ENCODE peak calls at places on chromosomes 7 and 10, in ten cellular contexts. One of them, this sample, is unnamed.

GRCh38 chr10:59968705-59969104 is 62.3 kb upstream of the CCDC6 start:
- DNase-seq in NCI-H1092 treated with DMSO at 0.1 percent for 48 hours: peak; percentile 22
- DNase-seq in cardiac fibroblast: no peak
- DNase-seq in body of pancreas: peak; percentile 29
- DNase-seq in erythroblast: no peak
- DNase-seq in small intestine: peak; percentile 14
- DNase-seq in NCI-H1417: peak; percentile 20
- DNase-seq in choroid plexus epithelial cell: no peak
- DNase-seq in HS-27A: no peak
- DNase-seq in M059J: no peak
- DNase-seq in this sample: no peak

GRCh38 chr10:28177944-28178637 is 124.8 kb downstream of the MPP7 start:
- DNase-seq in small intestine: peak; percentile 37
- DNase-seq in erythroblast: peak; percentile 16
- DNase-seq in cardiac fibroblast: peak; percentile 19
- DNase-seq in body of pancreas: no peak
- DNase-seq in M059J: peak; percentile 39
- DNase-seq in choroid plexus epithelial cell: peak; percentile 25
- DNase-seq in NCI-H1417: no peak
- DNase-seq in NCI-H1092 treated with DMSO at 0.1 percent for 48 hours: no peak
- DNase-seq in HS-27A: no peak
- DNase-seq in this sample: no peak

GRCh38 chr7:149558149-149558861 is 60.7 kb upstream of the ZNF746 start:
- DNase-seq in cardiac fibroblast: peak; percentile 55
- DNase-seq in small intestine: no peak
- DNase-seq in M059J: peak; percentile 94
- DNase-seq in erythroblast: no peak
- DNase-seq in NCI-H1417: no peak
- DNase-seq in NCI-H1092 treated with DMSO at 0.1 percent for 48 hours: no peak
- DNase-seq in HS-27A: no peak
- DNase-seq in choroid plexus epithelial cell: no peak
- DNase-seq in body of pancreas: no peak
- DNase-seq in this sample: no peak

GRCh38 chr7:3650844-3651243 is 349.8 kb downstream of the SDK1 start:
- DNase-seq in M059J: no peak
- DNase-seq in body of pancreas: no peak
- DNase-seq in HS-27A: no peak
- DNase-seq in erythroblast: no peak
- DNase-seq in NCI-H1092 treated with DMSO at 0.1 percent for 48 hours: no peak
- DNase-seq in cardiac fibroblast: peak; percentile 54
- DNase-seq in small intestine: no peak
- DNase-seq in choroid plexus epithelial cell: peak; percentile 6
- DNase-seq in NCI-H1417: no peak
- DNase-seq in this sample: no peak

GRCh38 chr7:74495112-74495880 is 41.6 kb downstream of the GTF2IRD1 start:
- DNase-seq in NCI-H1417: no peak
- DNase-seq in NCI-H1092 treated with DMSO at 0.1 percent for 48 hours: no peak
- DNase-seq in small intestine: no peak
- DNase-seq in body of pancreas: no peak
- DNase-seq in cardiac fibroblast: no peak
- DNase-seq in M059J: no peak
- DNase-seq in HS-27A: no peak
- DNase-seq in erythroblast: no peak
- DNase-seq in choroid plexus epithelial cell: no peak
- DNase-seq in this sample: no peak

GRCh38 chr7:155739538-155740140 is 72.6 kb downstream of the SHH start:
- DNase-seq in choroid plexus epithelial cell: no peak
- DNase-seq in NCI-H1092 treated with DMSO at 0.1 percent for 48 hours: no peak
- DNase-seq in body of pancreas: no peak
- DNase-seq in small intestine: no peak
- DNase-seq in HS-27A: no peak
- DNase-seq in M059J: no peak
- DNase-seq in NCI-H1417: no peak
- DNase-seq in erythroblast: no peak
- DNase-seq in cardiac fibroblast: no peak
- DNase-seq in this sample: no peak

GRCh38 chr7:131231381-131232220 is 96.1 kb upstream of the MKLN1 start:
- DNase-seq in choroid plexus epithelial cell: peak; percentile 80
- DNase-seq in body of pancreas: no peak
- DNase-seq in NCI-H1092 treated with DMSO at 0.1 percent for 48 hours: no peak
- DNase-seq in small intestine: peak; percentile 26
- DNase-seq in HS-27A: no peak
- DNase-seq in erythroblast: peak; percentile 20
- DNase-seq in NCI-H1417: no peak
- DNase-seq in M059J: no peak
- DNase-seq in cardiac fibroblast: peak; percentile 84
- DNase-seq in this sample: no peak

GRCh38 chr7:6344278-6344677 is 71.9 kb upstream of the CYTH3 start:
- DNase-seq in body of pancreas: no peak
- DNase-seq in cardiac fibroblast: no peak
- DNase-seq in NCI-H1092 treated with DMSO at 0.1 percent for 48 hours: no peak
- DNase-seq in erythroblast: no peak
- DNase-seq in HS-27A: no peak
- DNase-seq in small intestine: no peak
- DNase-seq in M059J: no peak
- DNase-seq in choroid plexus epithelial cell: no peak
- DNase-seq in NCI-H1417: no peak
- DNase-seq in this sample: no peak

GRCh38 chr7:127770870-127771269 is 118.9 kb downstream of the SND1 start:
- DNase-seq in body of pancreas: no peak
- DNase-seq in NCI-H1417: no peak
- DNase-seq in small intestine: no peak
- DNase-seq in erythroblast: no peak
- DNase-seq in choroid plexus epithelial cell: peak; percentile 41
- DNase-seq in NCI-H1092 treated with DMSO at 0.1 percent for 48 hours: no peak
- DNase-seq in cardiac fibroblast: peak; percentile 67
- DNase-seq in M059J: no peak
- DNase-seq in HS-27A: no peak
- DNase-seq in this sample: no peak

GRCh38 chr7:122746948-122747347 is 44.2 kb upstream of the RNF148 start:
- DNase-seq in NCI-H1092 treated with DMSO at 0.1 percent for 48 hours: peak; percentile 36
- DNase-seq in erythroblast: no peak
- DNase-seq in cardiac fibroblast: no peak
- DNase-seq in body of pancreas: no peak
- DNase-seq in HS-27A: no peak
- DNase-seq in M059J: no peak
- DNase-seq in small intestine: no peak
- DNase-seq in choroid plexus epithelial cell: no peak
- DNase-seq in NCI-H1417: peak; percentile 93
- DNase-seq in this sample: no peak

GRCh38 chr7:102991077-102991539 is 78.3 kb downstream of the LRRC17 start:
- DNase-seq in HS-27A: no peak
- DNase-seq in erythroblast: no peak
- DNase-seq in cardiac fibroblast: peak; percentile 30
- DNase-seq in NCI-H1092 treated with DMSO at 0.1 percent for 48 hours: no peak
- DNase-seq in M059J: no peak
- DNase-seq in small intestine: no peak
- DNase-seq in choroid plexus epithelial cell: no peak
- DNase-seq in body of pancreas: no peak
- DNase-seq in NCI-H1417: no peak
- DNase-seq in this sample: no peak

GRCh38 chr7:167976-168791 is 24.2 kb upstream of the FAM20C start:
- DNase-seq in choroid plexus epithelial cell: no peak
- DNase-seq in small intestine: no peak
- DNase-seq in NCI-H1417: no peak
- DNase-seq in M059J: no peak
- DNase-seq in body of pancreas: no peak
- DNase-seq in HS-27A: no peak
- DNase-seq in NCI-H1092 treated with DMSO at 0.1 percent for 48 hours: no peak
- DNase-seq in cardiac fibroblast: no peak
- DNase-seq in erythroblast: no peak
- DNase-seq in this sample: no peak

GRCh38 chr7:150383710-150384397 is 4.7 kb downstream of the ZNF775 start:
- DNase-seq in erythroblast: no peak
- DNase-seq in cardiac fibroblast: no peak
- DNase-seq in HS-27A: no peak
- DNase-seq in M059J: no peak
- DNase-seq in NCI-H1092 treated with DMSO at 0.1 percent for 48 hours: peak; percentile 59
- DNase-seq in NCI-H1417: peak; percentile 99
- DNase-seq in small intestine: peak; percentile 61
- DNase-seq in body of pancreas: peak; percentile 46
- DNase-seq in choroid plexus epithelial cell: no peak
- DNase-seq in this sample: peak; percentile 95

GRCh38 chr7:90298145-90299038 is 22.7 kb downstream of the FAM237B start:
- DNase-seq in NCI-H1417: peak; percentile 68
- DNase-seq in erythroblast: peak; percentile 2
- DNase-seq in M059J: peak; percentile 69
- DNase-seq in cardiac fibroblast: peak; percentile 86
- DNase-seq in HS-27A: no peak
- DNase-seq in body of pancreas: peak; percentile 13
- DNase-seq in NCI-H1092 treated with DMSO at 0.1 percent for 48 hours: peak; percentile 53
- DNase-seq in choroid plexus epithelial cell: peak; percentile 85
- DNase-seq in small intestine: peak; percentile 50
- DNase-seq in this sample: peak; percentile 12